ENCODE peak calls at places on chromosomes 5 and 9, in six cellular contexts. One of them, this sample, is unnamed.

GRCh38 chr9:133880136-133880535 is 112.0 kb downstream of the VAV2 start:
- DNase-seq in putamen: no peak
- DNase-seq in GM13977: no peak
- DNase-seq in iris pigment epithelial cell: no peak
- DNase-seq in A172: no peak
- DNase-seq in sigmoid colon: no peak
- DNase-seq in this sample: no peak

GRCh38 chr9:20236676-20237075 is 385.6 kb downstream of the MLLT3 start:
- DNase-seq in putamen: no peak
- DNase-seq in GM13977: no peak
- DNase-seq in iris pigment epithelial cell: no peak
- DNase-seq in A172: no peak
- DNase-seq in sigmoid colon: no peak
- DNase-seq in this sample: no peak

GRCh38 chr9:27457445-27457844 is 66.6 kb upstream of the IFNK start:
- DNase-seq in putamen: no peak
- DNase-seq in GM13977: no peak
- DNase-seq in iris pigment epithelial cell: no peak
- DNase-seq in A172: no peak
- DNase-seq in sigmoid colon: no peak
- DNase-seq in this sample: peak

GRCh38 chr5:136084698-136085097 is 47.9 kb upstream of the SMAD5 start:
- DNase-seq in putamen: no peak
- DNase-seq in GM13977: no peak
- DNase-seq in iris pigment epithelial cell: no peak
- DNase-seq in A172: no peak
- DNase-seq in sigmoid colon: peak
- DNase-seq in this sample: no peak

GRCh38 chr5:74259572-74259971 is 381.0 kb downstream of the ENC1 start:
- DNase-seq in putamen: no peak
- DNase-seq in GM13977: no peak
- DNase-seq in iris pigment epithelial cell: no peak
- DNase-seq in A172: no peak
- DNase-seq in sigmoid colon: no peak
- DNase-seq in this sample: no peak

GRCh38 chr5:34538026-34538672 is 118.0 kb upstream of the RAI14 start:
- DNase-seq in putamen: no peak
- DNase-seq in GM13977: no peak
- DNase-seq in iris pigment epithelial cell: no peak
- DNase-seq in A172: no peak
- DNase-seq in sigmoid colon: no peak
- DNase-seq in this sample: no peak

GRCh38 chr9:125066839-125067619 is 76.3 kb downstream of the SCAI start:
- DNase-seq in putamen: no peak
- DNase-seq in GM13977: no peak
- DNase-seq in iris pigment epithelial cell: peak
- DNase-seq in A172: no peak
- DNase-seq in sigmoid colon: no peak
- DNase-seq in this sample: no peak

GRCh38 chr9:1709347-1709746 is 305.8 kb upstream of the SMARCA2 start:
- DNase-seq in putamen: no peak
- DNase-seq in GM13977: peak
- DNase-seq in iris pigment epithelial cell: no peak
- DNase-seq in A172: no peak
- DNase-seq in sigmoid colon: no peak
- DNase-seq in this sample: no peak

GRCh38 chr9:16726718-16727451 is 143.6 kb downstream of the BNC2 start:
- DNase-seq in putamen: no peak
- DNase-seq in GM13977: peak
- DNase-seq in iris pigment epithelial cell: peak
- DNase-seq in A172: peak
- DNase-seq in sigmoid colon: peak
- DNase-seq in this sample: no peak